ENCODE peak calls at places on chromosomes 12 and 14, in ten cellular contexts. D is fibroblast of lung; R is hypothalamus; N is upper lobe of right lung; L is activated gamma-delta T cell; B is AG09309; V is naive thymus-derived CD8-positive, alpha-beta T cell; M is AG04449; I is NCI-H2171 treated with DMSO at 0.1 percent for 48 hours; P is non-pigmented ciliary epithelial cell. Z is an unnamed sample.
A peak's percentile ranks its signal among the peaks of the same experiment; 100 is the strongest.

GRCh38 chr14:56342419-56342901 is 224.2 kb downstream of the PELI2 start:
- DNase-seq in D (peak; percentile 83), R (no peak), N (no peak), L (no peak), B (peak; percentile 55), V (no peak), M (peak; percentile 63), I (peak; percentile 79), P (peak; percentile 42), Z (no peak)

GRCh38 chr12:106954462-106955376 is 988 bp upstream of the TMEM263 start:
- DNase-seq in D (peak; percentile 34), R (peak; percentile 22), N (peak; percentile 66), L (no peak), B (no peak), V (peak; percentile 25), M (no peak), I (peak; percentile 11), P (no peak), Z (no peak)

GRCh38 chr14:61418749-61419148 is 97.4 kb downstream of the PRKCH start:
- DNase-seq in D (no peak), R (no peak), N (no peak), L (no peak), B (no peak), V (no peak), M (no peak), I (no peak), P (no peak), Z (no peak)

GRCh38 chr12:66693901-66694513 is 15.1 kb upstream of the GRIP1 start:
- DNase-seq in D (peak; percentile 64), R (no peak), N (no peak), L (no peak), B (peak; percentile 43), V (no peak), M (peak; percentile 17), I (peak; percentile 75), P (peak; percentile 44), Z (no peak)

GRCh38 chr14:72745546-72745945 is 148.4 kb downstream of the DPF3 start:
- DNase-seq in D (peak; percentile 91), R (no peak), N (no peak), L (no peak), B (no peak), V (no peak), M (peak; percentile 46), I (no peak), P (peak; percentile 46), Z (no peak)

GRCh38 chr12:34396861-34397590 is 374.7 kb downstream of the ALG10 start:
- DNase-seq in D (no peak), R (no peak), N (peak; percentile 54), L (no peak), B (no peak), V (peak; percentile 1), M (no peak), I (no peak), P (no peak), Z (peak; percentile 65)

GRCh38 chr14:74508292-74508731 is 14.7 kb downstream of the ISCA2 start:
- DNase-seq in D (no peak), R (no peak), N (peak; percentile 51), L (no peak), B (no peak), V (no peak), M (no peak), I (no peak), P (no peak), Z (peak; percentile 82)

GRCh38 chr12:1933342-1933992 is 15.0 kb upstream of the CACNA2D4 start:
- DNase-seq in D (peak; percentile 77), R (no peak), N (peak; percentile 44), L (no peak), B (no peak), V (no peak), M (no peak), I (peak; percentile 98), P (peak; percentile 4), Z (peak; percentile 82)

GRCh38 chr12:40801861-40802260 is 109.6 kb downstream of the CNTN1 start:
- DNase-seq in D (no peak), R (no peak), N (no peak), L (no peak), B (no peak), V (no peak), M (no peak), I (no peak), P (no peak), Z (no peak)

GRCh38 chr14:21068521-21069387 is 1.4 kb upstream of the ARHGEF40 start:
- DNase-seq in D (peak; percentile 50), R (peak; percentile 17), N (no peak), L (no peak), B (no peak), V (peak; percentile 27), M (no peak), I (peak; percentile 91), P (no peak), Z (peak; percentile 88)

GRCh38 chr12:43550831-43551270 is 1.2 kb downstream of the ADAMTS20 start:
- DNase-seq in D (no peak), R (no peak), N (no peak), L (no peak), B (no peak), V (no peak), M (no peak), I (no peak), P (no peak), Z (no peak)

GRCh38 chr14:100424504-100425453 is 101.6 kb downstream of the SLC25A47 start:
- DNase-seq in D (no peak), R (no peak), N (no peak), L (no peak), B (no peak), V (no peak), M (no peak), I (no peak), P (no peak), Z (no peak)

GRCh38 chr14:101916816-101917412 is 47.5 kb upstream of the DYNC1H1 start:
- DNase-seq in D (no peak), R (no peak), N (no peak), L (no peak), B (no peak), V (no peak), M (no peak), I (no peak), P (no peak), Z (peak; percentile 83)

GRCh38 chr12:118068361-118068958 is 7.5 kb upstream of the WSB2 start:
- DNase-seq in D (no peak), R (no peak), N (no peak), L (no peak), B (no peak), V (no peak), M (no peak), I (no peak), P (no peak), Z (no peak)

GRCh38 chr12:32155911-32156585 is 49.4 kb downstream of the BICD1 start:
- DNase-seq in D (no peak), R (no peak), N (no peak), L (no peak), B (no peak), V (no peak), M (no peak), I (peak; percentile 95), P (no peak), Z (no peak)

GRCh38 chr12:119544780-119545625 is 48.6 kb upstream of the TMEM233 start:
- DNase-seq in D (peak; percentile 52), R (no peak), N (no peak), L (no peak), B (peak; percentile 35), V (peak; percentile 24), M (peak; percentile 28), I (peak; percentile 69), P (peak; percentile 55), Z (no peak)

GRCh38 chr12:105477873-105478272 is 147.4 kb downstream of the C12orf75 start:
- DNase-seq in D (no peak), R (no peak), N (no peak), L (no peak), B (no peak), V (no peak), M (no peak), I (no peak), P (no peak), Z (no peak)

Z was measured in mesenteric fat pad.